ENCODE peak calls at places on chromosomes 6 and 20, in six cellular contexts. One of them, this sample, is unnamed.

GRCh38 chr6:137210903-137211302 is 8.3 kb downstream of the IFNGR1 start:
- DNase-seq in AG04450: no peak
- DNase-seq in Calu3: no peak
- DNase-seq in activated CD4-positive, alpha-beta T cell treated with anti-CD3 and anti-CD28 coated beads for 1 hour: no peak
- DNase-seq in H54: no peak
- DNase-seq in fibroblast of pulmonary artery: peak
- DNase-seq in this sample: no peak

GRCh38 chr20:41159547-41159946 is 22.2 kb downstream of the PLCG1 start:
- DNase-seq in AG04450: no peak
- DNase-seq in Calu3: no peak
- DNase-seq in activated CD4-positive, alpha-beta T cell treated with anti-CD3 and anti-CD28 coated beads for 1 hour: no peak
- DNase-seq in H54: no peak
- DNase-seq in fibroblast of pulmonary artery: no peak
- DNase-seq in this sample: no peak

GRCh38 chr6:27986928-27987725 is 30.1 kb downstream of the OR2B6 start:
- DNase-seq in AG04450: no peak
- DNase-seq in Calu3: no peak
- DNase-seq in activated CD4-positive, alpha-beta T cell treated with anti-CD3 and anti-CD28 coated beads for 1 hour: no peak
- DNase-seq in H54: no peak
- DNase-seq in fibroblast of pulmonary artery: peak
- DNase-seq in this sample: no peak

GRCh38 chr6:11413112-11413687 is 124.3 kb upstream of the TMEM170B start:
- DNase-seq in AG04450: no peak
- DNase-seq in Calu3: no peak
- DNase-seq in activated CD4-positive, alpha-beta T cell treated with anti-CD3 and anti-CD28 coated beads for 1 hour: no peak
- DNase-seq in H54: no peak
- DNase-seq in fibroblast of pulmonary artery: no peak
- DNase-seq in this sample: no peak

GRCh38 chr20:36384022-36384619 is 78.0 kb downstream of the DLGAP4 start:
- DNase-seq in AG04450: no peak
- DNase-seq in Calu3: peak
- DNase-seq in activated CD4-positive, alpha-beta T cell treated with anti-CD3 and anti-CD28 coated beads for 1 hour: no peak
- DNase-seq in H54: peak
- DNase-seq in fibroblast of pulmonary artery: peak
- DNase-seq in this sample: peak

GRCh38 chr20:49349678-49350077 is 71.8 kb upstream of the ZNFX1 start:
- DNase-seq in AG04450: no peak
- DNase-seq in Calu3: no peak
- DNase-seq in activated CD4-positive, alpha-beta T cell treated with anti-CD3 and anti-CD28 coated beads for 1 hour: no peak
- DNase-seq in H54: no peak
- DNase-seq in fibroblast of pulmonary artery: peak
- DNase-seq in this sample: no peak

GRCh38 chr6:167676000-167676665 is 150.6 kb upstream of the AFDN start:
- DNase-seq in AG04450: no peak
- DNase-seq in Calu3: peak
- DNase-seq in activated CD4-positive, alpha-beta T cell treated with anti-CD3 and anti-CD28 coated beads for 1 hour: no peak
- DNase-seq in H54: no peak
- DNase-seq in fibroblast of pulmonary artery: peak
- DNase-seq in this sample: peak

GRCh38 chr20:33862709-33863403 is 51.7 kb downstream of the CHMP4B start:
- DNase-seq in AG04450: peak
- DNase-seq in Calu3: peak
- DNase-seq in activated CD4-positive, alpha-beta T cell treated with anti-CD3 and anti-CD28 coated beads for 1 hour: peak
- DNase-seq in H54: peak
- DNase-seq in fibroblast of pulmonary artery: peak
- DNase-seq in this sample: peak

GRCh38 chr20:35539756-35540212 is 2.1 kb upstream of the ERGIC3 start:
- DNase-seq in AG04450: no peak
- DNase-seq in Calu3: peak
- DNase-seq in activated CD4-positive, alpha-beta T cell treated with anti-CD3 and anti-CD28 coated beads for 1 hour: no peak
- DNase-seq in H54: no peak
- DNase-seq in fibroblast of pulmonary artery: peak
- DNase-seq in this sample: peak

GRCh38 chr6:94130458-94130857 is 711.1 kb upstream of the EPHA7 start:
- DNase-seq in AG04450: no peak
- DNase-seq in Calu3: no peak
- DNase-seq in activated CD4-positive, alpha-beta T cell treated with anti-CD3 and anti-CD28 coated beads for 1 hour: no peak
- DNase-seq in H54: no peak
- DNase-seq in fibroblast of pulmonary artery: no peak
- DNase-seq in this sample: no peak

GRCh38 chr6:157644043-157644810 is 178.8 kb upstream of the SNX9 start:
- DNase-seq in AG04450: no peak
- DNase-seq in Calu3: no peak
- DNase-seq in activated CD4-positive, alpha-beta T cell treated with anti-CD3 and anti-CD28 coated beads for 1 hour: peak
- DNase-seq in H54: no peak
- DNase-seq in fibroblast of pulmonary artery: peak
- DNase-seq in this sample: peak

GRCh38 chr6:162363757-162364156 is 363.8 kb downstream of the PRKN start:
- DNase-seq in AG04450: no peak
- DNase-seq in Calu3: no peak
- DNase-seq in activated CD4-positive, alpha-beta T cell treated with anti-CD3 and anti-CD28 coated beads for 1 hour: no peak
- DNase-seq in H54: no peak
- DNase-seq in fibroblast of pulmonary artery: peak
- DNase-seq in this sample: no peak

GRCh38 chr6:51529240-51529639 is 558.2 kb downstream of the PKHD1 start:
- DNase-seq in AG04450: no peak
- DNase-seq in Calu3: no peak
- DNase-seq in activated CD4-positive, alpha-beta T cell treated with anti-CD3 and anti-CD28 coated beads for 1 hour: no peak
- DNase-seq in H54: no peak
- DNase-seq in fibroblast of pulmonary artery: no peak
- DNase-seq in this sample: no peak

GRCh38 chr6:63533952-63534351 is 38.3 kb upstream of the LOC128125822 start:
- DNase-seq in AG04450: no peak
- DNase-seq in Calu3: no peak
- DNase-seq in activated CD4-positive, alpha-beta T cell treated with anti-CD3 and anti-CD28 coated beads for 1 hour: no peak
- DNase-seq in H54: no peak
- DNase-seq in fibroblast of pulmonary artery: no peak
- DNase-seq in this sample: no peak

GRCh38 chr20:1893721-1894470 is 1.3 kb upstream of the SIRPA start:
- DNase-seq in AG04450: no peak
- DNase-seq in Calu3: peak
- DNase-seq in activated CD4-positive, alpha-beta T cell treated with anti-CD3 and anti-CD28 coated beads for 1 hour: no peak
- DNase-seq in H54: no peak
- DNase-seq in fibroblast of pulmonary artery: peak
- DNase-seq in this sample: no peak

GRCh38 chr20:47711046-47711752 is 74.1 kb downstream of the SULF2 start:
- DNase-seq in AG04450: no peak
- DNase-seq in Calu3: peak
- DNase-seq in activated CD4-positive, alpha-beta T cell treated with anti-CD3 and anti-CD28 coated beads for 1 hour: no peak
- DNase-seq in H54: no peak
- DNase-seq in fibroblast of pulmonary artery: no peak
- DNase-seq in this sample: no peak

GRCh38 chr6:38671885-38672467 is 31.0 kb downstream of the GLO1 start:
- DNase-seq in AG04450: peak
- DNase-seq in Calu3: peak
- DNase-seq in activated CD4-positive, alpha-beta T cell treated with anti-CD3 and anti-CD28 coated beads for 1 hour: no peak
- DNase-seq in H54: peak
- DNase-seq in fibroblast of pulmonary artery: peak
- DNase-seq in this sample: peak

GRCh38 chr6:22888147-22888831 is 318.9 kb downstream of the HDGFL1 start:
- DNase-seq in AG04450: no peak
- DNase-seq in Calu3: peak
- DNase-seq in activated CD4-positive, alpha-beta T cell treated with anti-CD3 and anti-CD28 coated beads for 1 hour: no peak
- DNase-seq in H54: no peak
- DNase-seq in fibroblast of pulmonary artery: peak
- DNase-seq in this sample: peak

GRCh38 chr6:55069132-55069781 is 105.1 kb upstream of the HCRTR2 start:
- DNase-seq in AG04450: peak
- DNase-seq in Calu3: peak
- DNase-seq in activated CD4-positive, alpha-beta T cell treated with anti-CD3 and anti-CD28 coated beads for 1 hour: no peak
- DNase-seq in H54: peak
- DNase-seq in fibroblast of pulmonary artery: peak
- DNase-seq in this sample: peak

GRCh38 chr6:139887275-139887674 is 512.8 kb upstream of the CITED2 start:
- DNase-seq in AG04450: no peak
- DNase-seq in Calu3: no peak
- DNase-seq in activated CD4-positive, alpha-beta T cell treated with anti-CD3 and anti-CD28 coated beads for 1 hour: no peak
- DNase-seq in H54: no peak
- DNase-seq in fibroblast of pulmonary artery: no peak
- DNase-seq in this sample: no peak

GRCh38 chr6:52399511-52400315 is 20.4 kb upstream of the EFHC1 start:
- DNase-seq in AG04450: no peak
- DNase-seq in Calu3: peak
- DNase-seq in activated CD4-positive, alpha-beta T cell treated with anti-CD3 and anti-CD28 coated beads for 1 hour: no peak
- DNase-seq in H54: peak
- DNase-seq in fibroblast of pulmonary artery: peak
- DNase-seq in this sample: peak

GRCh38 chr6:36947570-36948351 is 6.8 kb upstream of the PI16 start:
- DNase-seq in AG04450: no peak
- DNase-seq in Calu3: peak
- DNase-seq in activated CD4-positive, alpha-beta T cell treated with anti-CD3 and anti-CD28 coated beads for 1 hour: no peak
- DNase-seq in H54: no peak
- DNase-seq in fibroblast of pulmonary artery: no peak
- DNase-seq in this sample: no peak

GRCh38 chr6:37433657-37434271 is 743 bp downstream of the CMTR1 start:
- DNase-seq in AG04450: no peak
- DNase-seq in Calu3: peak
- DNase-seq in activated CD4-positive, alpha-beta T cell treated with anti-CD3 and anti-CD28 coated beads for 1 hour: peak
- DNase-seq in H54: no peak
- DNase-seq in fibroblast of pulmonary artery: peak
- DNase-seq in this sample: peak

GRCh38 chr6:36053878-36054277 is 26.3 kb downstream of the MAPK14 start:
- DNase-seq in AG04450: no peak
- DNase-seq in Calu3: no peak
- DNase-seq in activated CD4-positive, alpha-beta T cell treated with anti-CD3 and anti-CD28 coated beads for 1 hour: no peak
- DNase-seq in H54: no peak
- DNase-seq in fibroblast of pulmonary artery: no peak
- DNase-seq in this sample: peak

GRCh38 chr20:38625896-38626295 is 24.3 kb downstream of the ARHGAP40 start:
- DNase-seq in AG04450: no peak
- DNase-seq in Calu3: no peak
- DNase-seq in activated CD4-positive, alpha-beta T cell treated with anti-CD3 and anti-CD28 coated beads for 1 hour: no peak
- DNase-seq in H54: no peak
- DNase-seq in fibroblast of pulmonary artery: no peak
- DNase-seq in this sample: no peak

GRCh38 chr6:26550250-26550993 is 12.3 kb downstream of the HMGN4 start:
- DNase-seq in AG04450: no peak
- DNase-seq in Calu3: peak
- DNase-seq in activated CD4-positive, alpha-beta T cell treated with anti-CD3 and anti-CD28 coated beads for 1 hour: no peak
- DNase-seq in H54: no peak
- DNase-seq in fibroblast of pulmonary artery: peak
- DNase-seq in this sample: peak

GRCh38 chr20:37389241-37389747 is 43.4 kb downstream of the SRC start:
- DNase-seq in AG04450: no peak
- DNase-seq in Calu3: no peak
- DNase-seq in activated CD4-positive, alpha-beta T cell treated with anti-CD3 and anti-CD28 coated beads for 1 hour: no peak
- DNase-seq in H54: no peak
- DNase-seq in fibroblast of pulmonary artery: no peak
- DNase-seq in this sample: no peak

GRCh38 chr6:16503241-16503775 is 258.0 kb downstream of the ATXN1 start:
- DNase-seq in AG04450: no peak
- DNase-seq in Calu3: no peak
- DNase-seq in activated CD4-positive, alpha-beta T cell treated with anti-CD3 and anti-CD28 coated beads for 1 hour: no peak
- DNase-seq in H54: no peak
- DNase-seq in fibroblast of pulmonary artery: no peak
- DNase-seq in this sample: no peak

GRCh38 chr20:10578607-10579006 is 95.2 kb downstream of the JAG1 start:
- DNase-seq in AG04450: no peak
- DNase-seq in Calu3: no peak
- DNase-seq in activated CD4-positive, alpha-beta T cell treated with anti-CD3 and anti-CD28 coated beads for 1 hour: no peak
- DNase-seq in H54: no peak
- DNase-seq in fibroblast of pulmonary artery: peak
- DNase-seq in this sample: peak

GRCh38 chr6:137102851-137103492 is 58.2 kb upstream of the IL20RA start:
- DNase-seq in AG04450: no peak
- DNase-seq in Calu3: no peak
- DNase-seq in activated CD4-positive, alpha-beta T cell treated with anti-CD3 and anti-CD28 coated beads for 1 hour: no peak
- DNase-seq in H54: no peak
- DNase-seq in fibroblast of pulmonary artery: no peak
- DNase-seq in this sample: no peak

GRCh38 chr6:79246891-79247290 is 12.4 kb upstream of the HMGN3 start:
- DNase-seq in AG04450: no peak
- DNase-seq in Calu3: no peak
- DNase-seq in activated CD4-positive, alpha-beta T cell treated with anti-CD3 and anti-CD28 coated beads for 1 hour: no peak
- DNase-seq in H54: no peak
- DNase-seq in fibroblast of pulmonary artery: no peak
- DNase-seq in this sample: no peak

GRCh38 chr6:99348823-99349619 is 453 bp downstream of the FAXC start:
- DNase-seq in AG04450: no peak
- DNase-seq in Calu3: no peak
- DNase-seq in activated CD4-positive, alpha-beta T cell treated with anti-CD3 and anti-CD28 coated beads for 1 hour: no peak
- DNase-seq in H54: no peak
- DNase-seq in fibroblast of pulmonary artery: no peak
- DNase-seq in this sample: peak

This sample was measured in mesenchymal stem cell.